ENCODE peak calls at places on chromosomes 1 and 21, in eight cellular contexts. One of them, this sample, is unnamed.

GRCh38 chr1:36576118-36576517 is 93.4 kb upstream of the CSF3R start:
- DNase-seq in neural progenitor cell: peak; percentile 88
- DNase-seq in astrocyte of the spinal cord: peak; percentile 14
- DNase-seq in AG09309: no peak
- DNase-seq in lower lobe of right lung: peak; percentile 69
- DNase-seq in heart right ventricle: peak; percentile 45
- DNase-seq in AG04450: no peak
- DNase-seq in fibroblast of lung: peak; percentile 30
- DNase-seq in this sample: peak; percentile 36

GRCh38 chr1:156577512-156577911 is 2.0 kb upstream of the TTC24 start:
- DNase-seq in neural progenitor cell: no peak
- DNase-seq in astrocyte of the spinal cord: no peak
- DNase-seq in AG09309: no peak
- DNase-seq in lower lobe of right lung: no peak
- DNase-seq in heart right ventricle: no peak
- DNase-seq in AG04450: no peak
- DNase-seq in fibroblast of lung: no peak
- DNase-seq in this sample: no peak

GRCh38 chr1:77484926-77485325 is 197.5 kb downstream of the ZZZ3 start:
- DNase-seq in neural progenitor cell: no peak
- DNase-seq in astrocyte of the spinal cord: no peak
- DNase-seq in AG09309: no peak
- DNase-seq in lower lobe of right lung: no peak
- DNase-seq in heart right ventricle: no peak
- DNase-seq in AG04450: no peak
- DNase-seq in fibroblast of lung: no peak
- DNase-seq in this sample: no peak

GRCh38 chr1:25559996-25560395 is 16.6 kb downstream of the LDLRAP1 start:
- DNase-seq in neural progenitor cell: no peak
- DNase-seq in astrocyte of the spinal cord: no peak
- DNase-seq in AG09309: no peak
- DNase-seq in lower lobe of right lung: no peak
- DNase-seq in heart right ventricle: no peak
- DNase-seq in AG04450: no peak
- DNase-seq in fibroblast of lung: no peak
- DNase-seq in this sample: no peak

GRCh38 chr1:43668956-43669355 is 19.0 kb downstream of the KDM4A start:
- DNase-seq in neural progenitor cell: no peak
- DNase-seq in astrocyte of the spinal cord: peak; percentile 9
- DNase-seq in AG09309: no peak
- DNase-seq in lower lobe of right lung: no peak
- DNase-seq in heart right ventricle: no peak
- DNase-seq in AG04450: no peak
- DNase-seq in fibroblast of lung: no peak
- DNase-seq in this sample: no peak

GRCh38 chr21:36319767-36320420 is at the start of gene MORC3:
- DNase-seq in neural progenitor cell: peak; percentile 99
- DNase-seq in astrocyte of the spinal cord: peak; percentile 100
- DNase-seq in AG09309: peak; percentile 97
- DNase-seq in lower lobe of right lung: peak; percentile 98
- DNase-seq in heart right ventricle: peak; percentile 98
- DNase-seq in AG04450: peak; percentile 99
- DNase-seq in fibroblast of lung: peak; percentile 99
- DNase-seq in this sample: peak; percentile 99

GRCh38 chr1:25566730-25567341 is 23.4 kb downstream of the LDLRAP1 start:
- DNase-seq in neural progenitor cell: peak; percentile 25
- DNase-seq in astrocyte of the spinal cord: peak; percentile 93
- DNase-seq in AG09309: peak; percentile 80
- DNase-seq in lower lobe of right lung: peak; percentile 59
- DNase-seq in heart right ventricle: peak; percentile 68
- DNase-seq in AG04450: peak; percentile 80
- DNase-seq in fibroblast of lung: peak; percentile 67
- DNase-seq in this sample: peak; percentile 82

GRCh38 chr1:24151175-24151533 is 8.2 kb upstream of the IL22RA1 start:
- DNase-seq in neural progenitor cell: peak; percentile 92
- DNase-seq in astrocyte of the spinal cord: no peak
- DNase-seq in AG09309: no peak
- DNase-seq in lower lobe of right lung: no peak
- DNase-seq in heart right ventricle: no peak
- DNase-seq in AG04450: no peak
- DNase-seq in fibroblast of lung: no peak
- DNase-seq in this sample: no peak

GRCh38 chr1:60129916-60130315 is 56.3 kb upstream of the C1orf87 start:
- DNase-seq in neural progenitor cell: no peak
- DNase-seq in astrocyte of the spinal cord: no peak
- DNase-seq in AG09309: no peak
- DNase-seq in lower lobe of right lung: no peak
- DNase-seq in heart right ventricle: no peak
- DNase-seq in AG04450: no peak
- DNase-seq in fibroblast of lung: no peak
- DNase-seq in this sample: no peak

GRCh38 chr1:183023146-183023600 is at the start of gene LAMC1:
- DNase-seq in neural progenitor cell: peak; percentile 97
- DNase-seq in astrocyte of the spinal cord: peak; percentile 87
- DNase-seq in AG09309: no peak
- DNase-seq in lower lobe of right lung: peak; percentile 70
- DNase-seq in heart right ventricle: peak; percentile 83
- DNase-seq in AG04450: peak; percentile 49
- DNase-seq in fibroblast of lung: peak; percentile 84
- DNase-seq in this sample: peak; percentile 89

GRCh38 chr21:40688106-40688850 is 158.7 kb downstream of the DSCAM start:
- DNase-seq in neural progenitor cell: no peak
- DNase-seq in astrocyte of the spinal cord: no peak
- DNase-seq in AG09309: no peak
- DNase-seq in lower lobe of right lung: no peak
- DNase-seq in heart right ventricle: no peak
- DNase-seq in AG04450: no peak
- DNase-seq in fibroblast of lung: no peak
- DNase-seq in this sample: no peak

GRCh38 chr21:40685121-40685630 is 161.8 kb downstream of the DSCAM start:
- DNase-seq in neural progenitor cell: no peak
- DNase-seq in astrocyte of the spinal cord: no peak
- DNase-seq in AG09309: no peak
- DNase-seq in lower lobe of right lung: no peak
- DNase-seq in heart right ventricle: no peak
- DNase-seq in AG04450: no peak
- DNase-seq in fibroblast of lung: no peak
- DNase-seq in this sample: no peak

GRCh38 chr21:40687625-40688024 is 159.3 kb downstream of the DSCAM start:
- DNase-seq in neural progenitor cell: no peak
- DNase-seq in astrocyte of the spinal cord: no peak
- DNase-seq in AG09309: no peak
- DNase-seq in lower lobe of right lung: no peak
- DNase-seq in heart right ventricle: no peak
- DNase-seq in AG04450: no peak
- DNase-seq in fibroblast of lung: no peak
- DNase-seq in this sample: no peak

GRCh38 chr21:40689241-40689640 is 157.7 kb downstream of the DSCAM start:
- DNase-seq in neural progenitor cell: no peak
- DNase-seq in astrocyte of the spinal cord: no peak
- DNase-seq in AG09309: no peak
- DNase-seq in lower lobe of right lung: no peak
- DNase-seq in heart right ventricle: no peak
- DNase-seq in AG04450: no peak
- DNase-seq in fibroblast of lung: no peak
- DNase-seq in this sample: no peak

DNA sequence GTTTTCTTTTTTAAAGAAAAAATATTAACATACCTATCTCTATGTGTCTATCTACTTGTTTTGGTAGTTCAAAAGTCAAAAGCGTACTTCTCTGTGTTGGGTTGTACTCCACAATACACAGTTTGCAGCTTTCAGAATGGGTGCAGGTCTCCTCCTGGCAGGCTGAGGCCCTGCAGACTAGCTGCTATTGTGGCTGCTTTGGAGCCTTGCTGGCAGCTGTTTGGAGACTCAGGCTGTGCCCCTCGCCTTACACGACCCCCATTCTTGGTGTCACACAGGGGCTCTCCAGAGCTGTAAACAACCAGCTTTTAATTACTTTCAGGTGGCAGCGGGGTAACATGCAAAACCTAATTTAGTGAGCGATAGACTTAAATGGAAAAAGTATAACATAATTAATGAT is 160.4 kb downstream of the DSCAM start:
- DNase-seq in neural progenitor cell: peak; percentile 40
- DNase-seq in astrocyte of the spinal cord: no peak
- DNase-seq in AG09309: no peak
- DNase-seq in lower lobe of right lung: no peak
- DNase-seq in heart right ventricle: no peak
- DNase-seq in AG04450: no peak
- DNase-seq in fibroblast of lung: no peak
- DNase-seq in this sample: no peak
- TF ChIP-seq CTCF in neural progenitor cell: no peak
- TF ChIP-seq CTCF in astrocyte of the spinal cord: no peak
- TF ChIP-seq CTCF in AG09309: no peak
- TF ChIP-seq CTCF in lower lobe of right lung: no peak
- TF ChIP-seq CTCF in heart right ventricle: no peak
- TF ChIP-seq CTCF in AG04450: no peak
- TF ChIP-seq CTCF in fibroblast of lung: no peak
- TF ChIP-seq CTCF in this sample: no peak

GRCh38 chr1:160949881-160950280 is 4.7 kb downstream of the ITLN2 start:
- DNase-seq in neural progenitor cell: no peak
- DNase-seq in astrocyte of the spinal cord: no peak
- DNase-seq in AG09309: no peak
- DNase-seq in lower lobe of right lung: no peak
- DNase-seq in heart right ventricle: no peak
- DNase-seq in AG04450: no peak
- DNase-seq in fibroblast of lung: no peak
- DNase-seq in this sample: no peak
- H3K4me3 ChIP-seq in neural progenitor cell: no peak overlapping the region
- H3K4me3 ChIP-seq in astrocyte of the spinal cord: no peak overlapping the region
- H3K4me3 ChIP-seq in AG09309: no peak overlapping the region
- H3K4me3 ChIP-seq in lower lobe of right lung: peak overlapping the region; percentile 30
- H3K4me3 ChIP-seq in heart right ventricle: no peak overlapping the region
- H3K4me3 ChIP-seq in AG04450: no peak overlapping the region
- H3K4me3 ChIP-seq in fibroblast of lung: no peak overlapping the region
- H3K4me3 ChIP-seq in this sample: no peak overlapping the region

DNA sequence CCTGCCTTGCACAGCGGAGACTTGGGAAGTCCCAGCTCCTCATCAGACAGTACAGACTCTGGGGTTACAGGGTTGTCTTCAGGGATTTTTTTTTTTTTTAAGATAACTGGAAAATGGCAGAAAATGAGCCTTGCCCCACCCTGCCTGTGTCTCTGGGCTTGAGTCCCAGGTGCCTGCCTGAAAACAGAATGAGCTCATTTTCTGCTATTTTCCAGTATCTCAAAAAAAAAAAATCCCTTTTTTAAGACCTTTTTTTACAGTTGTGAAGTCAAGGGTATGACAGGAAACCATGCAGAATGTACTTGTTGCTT is 10.1 kb downstream of the SLX9 start:
- DNase-seq in neural progenitor cell: no peak
- DNase-seq in astrocyte of the spinal cord: no peak
- DNase-seq in AG09309: no peak
- DNase-seq in lower lobe of right lung: no peak
- DNase-seq in heart right ventricle: no peak
- DNase-seq in AG04450: no peak
- DNase-seq in fibroblast of lung: no peak
- DNase-seq in this sample: no peak
- TF ChIP-seq CTCF in neural progenitor cell: no peak
- TF ChIP-seq CTCF in astrocyte of the spinal cord: no peak
- TF ChIP-seq CTCF in AG09309: no peak
- TF ChIP-seq CTCF in lower lobe of right lung: no peak
- TF ChIP-seq CTCF in heart right ventricle: no peak
- TF ChIP-seq CTCF in AG04450: no peak
- TF ChIP-seq CTCF in fibroblast of lung: no peak
- TF ChIP-seq CTCF in this sample: no peak

DNA sequence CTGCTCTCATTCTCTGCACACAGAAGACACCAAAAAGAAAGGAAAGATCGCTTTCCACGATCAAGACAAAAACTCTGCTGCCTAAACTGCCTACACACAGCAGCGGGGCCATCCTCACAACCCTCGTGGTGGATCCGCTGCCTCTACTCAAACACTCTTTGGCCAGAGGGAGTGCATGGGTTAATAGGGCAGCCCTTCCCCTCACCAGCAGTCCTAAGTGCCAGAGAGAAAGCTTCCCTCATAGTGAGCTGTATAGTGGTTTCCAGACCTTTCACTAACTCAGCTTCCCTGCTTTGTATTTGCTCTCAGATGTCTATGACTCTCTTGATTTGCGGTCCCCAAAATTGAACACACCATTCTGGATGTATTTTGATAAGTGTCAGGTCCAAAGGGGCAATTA is 30.9 kb downstream of the GPR161 start:
- DNase-seq in neural progenitor cell: no peak
- DNase-seq in astrocyte of the spinal cord: no peak
- DNase-seq in AG09309: no peak
- DNase-seq in lower lobe of right lung: no peak
- DNase-seq in heart right ventricle: no peak
- DNase-seq in AG04450: no peak
- DNase-seq in fibroblast of lung: no peak
- DNase-seq in this sample: no peak
- H3K4me3 ChIP-seq in neural progenitor cell: no peak overlapping the region
- H3K4me3 ChIP-seq in astrocyte of the spinal cord: no peak overlapping the region
- H3K4me3 ChIP-seq in AG09309: no peak overlapping the region
- H3K4me3 ChIP-seq in lower lobe of right lung: no peak overlapping the region
- H3K4me3 ChIP-seq in heart right ventricle: no peak overlapping the region
- H3K4me3 ChIP-seq in AG04450: no peak overlapping the region
- H3K4me3 ChIP-seq in fibroblast of lung: no peak overlapping the region
- H3K4me3 ChIP-seq in this sample: no peak overlapping the region

DNA sequence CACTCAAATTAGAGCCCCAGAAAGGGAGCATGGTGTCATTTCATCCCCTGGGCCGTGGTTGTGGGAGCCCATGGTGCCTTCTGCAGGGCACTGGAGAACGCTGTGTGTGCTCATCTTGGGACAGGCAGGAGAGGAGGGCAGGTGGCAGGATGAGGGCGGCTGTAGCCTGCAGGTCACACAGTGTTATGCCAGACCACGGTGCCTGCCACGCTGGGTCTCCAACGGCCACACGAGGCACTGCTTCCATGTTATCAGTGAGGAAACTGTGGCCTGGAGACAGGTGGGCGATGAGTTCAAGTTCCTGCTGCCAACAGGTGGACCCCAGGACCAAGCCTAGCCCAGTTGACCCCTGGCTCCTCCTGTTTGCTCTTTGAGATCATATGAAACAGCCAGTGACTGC is 21.0 kb downstream of the ABCG1 start:
- DNase-seq in neural progenitor cell: no peak
- DNase-seq in astrocyte of the spinal cord: no peak
- DNase-seq in AG09309: no peak
- DNase-seq in lower lobe of right lung: no peak
- DNase-seq in heart right ventricle: no peak
- DNase-seq in AG04450: no peak
- DNase-seq in fibroblast of lung: no peak
- DNase-seq in this sample: no peak
- TF ChIP-seq CTCF in neural progenitor cell: peak; percentile 23
- TF ChIP-seq CTCF in astrocyte of the spinal cord: no peak
- TF ChIP-seq CTCF in AG09309: no peak
- TF ChIP-seq CTCF in lower lobe of right lung: no peak
- TF ChIP-seq CTCF in heart right ventricle: no peak
- TF ChIP-seq CTCF in AG04450: no peak
- TF ChIP-seq CTCF in fibroblast of lung: no peak
- TF ChIP-seq CTCF in this sample: no peak